ENCODE peak calls at places on chromosomes 7 and 10, in ten cellular contexts. P is activated T-cell treated with anti-CD3 and anti-CD28 coated beads for 24 hours; X is cardiac septum; S is NCI-H1417 treated with DMSO at 0.1 percent for 48 hours; T is EL; K is AG20443; B is activated CD4-positive, alpha-beta T cell treated with anti-CD3 and anti-CD28 coated beads for 48 hours; G is astrocyte of the cerebellum; Y is GM04504; A is T follicular helper cell. C is an unnamed sample.

GRCh38 chr10:78775891-78776290 is 292.9 kb upstream of the ZMIZ1 start:
- DNase-seq in B (no peak), Y (no peak), G (no peak), S (no peak), T (no peak), P (no peak), K (no peak), A (no peak), X (peak), C (no peak)

GRCh38 chr10:132724436-132724835 is 61.5 kb downstream of the NKX6-2 start:
- DNase-seq in T (peak), A (no peak), X (no peak), P (no peak), G (peak), S (no peak), K (peak), B (no peak), Y (peak), C (peak)

GRCh38 chr10:11655839-11656238 is 44.4 kb upstream of the USP6NL start:
- DNase-seq in Y (no peak), P (no peak), K (no peak), X (no peak), S (no peak), T (no peak), A (no peak), B (no peak), G (no peak), C (peak)

GRCh38 chr10:121309164-121309563 is 289.1 kb downstream of the FGFR2 start:
- DNase-seq in P (no peak), X (no peak), B (no peak), T (no peak), S (no peak), K (no peak), A (no peak), G (no peak), Y (no peak), C (no peak)

GRCh38 chr10:98196985-98197384 is 62.5 kb downstream of the R3HCC1L start:
- DNase-seq in S (no peak), B (no peak), K (no peak), Y (no peak), P (no peak), T (no peak), G (no peak), A (no peak), X (no peak), C (no peak)

GRCh38 chr10:32983333-32983909 is 25.4 kb upstream of the ITGB1 start:
- DNase-seq in Y (peak), X (no peak), B (peak), K (peak), P (no peak), A (no peak), G (peak), S (no peak), T (peak), C (peak)

GRCh38 chr10:122117475-122117874 is 128.5 kb downstream of the TACC2 start:
- DNase-seq in X (no peak), Y (no peak), B (no peak), T (no peak), K (no peak), G (no peak), S (no peak), A (no peak), P (no peak), C (no peak)

GRCh38 chr10:71068811-71069411 is 143.5 kb upstream of the UNC5B start:
- DNase-seq in T (peak), G (no peak), K (peak), Y (peak), X (peak), A (no peak), S (no peak), B (no peak), P (no peak), C (peak)

GRCh38 chr7:38940774-38941173 is 31.8 kb upstream of the VPS41 start:
- DNase-seq in K (no peak), P (no peak), T (no peak), G (no peak), B (no peak), X (no peak), S (no peak), A (no peak), Y (no peak), C (no peak)

GRCh38 chr7:73770002-73770859 is at the start of gene CLDN3:
- DNase-seq in A (peak), P (no peak), S (peak), B (peak), G (no peak), X (no peak), T (peak), Y (no peak), K (peak), C (peak)

GRCh38 chr10:22481106-22481505 is 135.8 kb downstream of the SPAG6 start:
- DNase-seq in T (no peak), B (no peak), A (no peak), X (no peak), S (no peak), Y (no peak), P (no peak), G (no peak), K (no peak), C (no peak)

GRCh38 chr10:86355571-86356038 is 11.0 kb downstream of the GRID1 start:
- DNase-seq in A (no peak), X (peak), T (no peak), G (no peak), P (no peak), Y (no peak), K (no peak), S (no peak), B (no peak), C (no peak)

GRCh38 chr7:1922071-1922869 is 252.2 kb downstream of the ELFN1 start:
- DNase-seq in P (peak), K (peak), X (no peak), G (no peak), T (no peak), Y (peak), A (no peak), B (peak), S (no peak), C (peak)

GRCh38 chr10:87861566-87861952 is 1.8 kb downstream of the KLLN start:
- DNase-seq in K (peak), T (peak), X (peak), Y (peak), P (no peak), G (peak), S (no peak), A (no peak), B (peak), C (peak)

GRCh38 chr7:149870701-149871483 is 2.9 kb upstream of the ATP6V0E2 start:
- DNase-seq in G (no peak), K (no peak), B (peak), Y (no peak), P (no peak), S (no peak), X (no peak), A (no peak), T (no peak), C (no peak)

GRCh38 chr7:1950623-1951523 is 280.8 kb downstream of the ELFN1 start:
- DNase-seq in P (no peak), S (peak), B (peak), G (no peak), A (no peak), K (peak), X (no peak), Y (no peak), T (no peak), C (peak)

GRCh38 chr7:51006483-51007235 is 224.0 kb upstream of the GRB10 start:
- DNase-seq in P (no peak), X (peak), T (no peak), A (no peak), G (no peak), Y (no peak), S (no peak), K (no peak), B (no peak), C (no peak)

GRCh38 chr10:102504976-102505300 is 1.2 kb downstream of the SUFU start:
- DNase-seq in T (no peak), Y (no peak), X (no peak), S (no peak), P (no peak), B (no peak), K (no peak), A (no peak), G (no peak), C (no peak)

GRCh38 chr7:105306160-105306784 is 82.4 kb downstream of the SRPK2 start:
- DNase-seq in K (no peak), Y (no peak), B (no peak), T (no peak), G (no peak), P (no peak), S (no peak), X (no peak), A (no peak), C (no peak)

GRCh38 chr10:127028556-127028955 is 123.3 kb downstream of the DOCK1 start:
- DNase-seq in P (no peak), B (no peak), T (no peak), K (no peak), Y (no peak), S (no peak), G (no peak), X (no peak), A (no peak), C (no peak)

GRCh38 chr10:118900617-118901016 is 128.9 kb upstream of the NANOS1 start:
- DNase-seq in A (no peak), P (no peak), G (no peak), B (no peak), K (peak), S (no peak), Y (no peak), T (no peak), X (no peak), C (no peak)

GRCh38 chr10:59880976-59881510 is 25.3 kb downstream of the CCDC6 start:
- DNase-seq in P (peak), Y (no peak), B (peak), G (no peak), A (no peak), S (no peak), K (no peak), X (no peak), T (no peak), C (no peak)

GRCh38 chr10:77687621-77688020 is 50.0 kb upstream of the KCNMA1 start:
- DNase-seq in T (no peak), P (no peak), B (no peak), Y (no peak), S (no peak), G (no peak), X (no peak), A (no peak), K (no peak), C (no peak)

GRCh38 chr7:111424768-111425167 is 137.5 kb downstream of the IMMP2L start:
- DNase-seq in G (no peak), T (peak), Y (peak), A (no peak), B (no peak), P (no peak), K (peak), S (no peak), X (no peak), C (peak)

GRCh38 chr7:95989301-95989700 is 216.9 kb downstream of the DYNC1I1 start:
- DNase-seq in T (no peak), X (no peak), S (no peak), Y (no peak), G (no peak), P (no peak), B (no peak), A (no peak), K (no peak), C (no peak)

GRCh38 chr7:159067870-159068787 is 76.5 kb downstream of the VIPR2 start:
- DNase-seq in S (no peak), G (no peak), Y (no peak), X (peak), P (no peak), T (no peak), B (no peak), A (no peak), K (peak), C (no peak)

GRCh38 chr10:43204394-43204942 is 62.4 kb downstream of the RASGEF1A start:
- DNase-seq in S (no peak), B (no peak), Y (no peak), G (no peak), K (no peak), T (no peak), A (no peak), P (no peak), X (peak), C (no peak)

GRCh38 chr10:43226441-43226840 is 40.4 kb downstream of the RASGEF1A start:
- DNase-seq in B (peak), T (no peak), S (no peak), X (peak), G (no peak), Y (no peak), K (no peak), A (no peak), P (no peak), C (no peak)

GRCh38 chr10:22544325-22545068 is 169.9 kb downstream of the PIP4K2A start:
- DNase-seq in G (no peak), T (no peak), K (no peak), Y (no peak), S (no peak), X (no peak), A (no peak), B (no peak), P (no peak), C (no peak)

GRCh38 chr10:112631501-112632410 is 184.7 kb downstream of the VTI1A start:
- DNase-seq in B (no peak), S (no peak), A (no peak), X (no peak), Y (no peak), G (no peak), K (no peak), T (no peak), P (no peak), C (no peak)

C was measured in EH.